ENCODE peak calls at places on chromosomes 1 and 21, in nine cellular contexts. D, B, S, F, Z, X, O, Q and I are unnamed samples.

GRCh38 chr1:26280333-26281042 is 602 bp downstream of the SH3BGRL3 start:
- DNase-seq in D (peak), B (peak), S (no peak), F (no peak), Z (peak), X (peak), O (no peak), Q (no peak), I (peak)

GRCh38 chr1:239943761-239944160 is 147.9 kb upstream of the FMN2 start:
- DNase-seq in D (no peak), B (no peak), S (no peak), F (no peak), Z (no peak), X (no peak), O (no peak), Q (no peak), I (no peak)

GRCh38 chr1:158037008-158037875 is 43.8 kb downstream of the KIRREL1 start:
- DNase-seq in D (no peak), B (no peak), S (no peak), F (no peak), Z (no peak), X (no peak), O (peak), Q (no peak), I (no peak)

GRCh38 chr1:116737855-116738318 is 16.3 kb upstream of the CD2 start:
- DNase-seq in D (no peak), B (no peak), S (peak), F (no peak), Z (no peak), X (no peak), O (no peak), Q (no peak), I (no peak)

GRCh38 chr1:245585252-245585959 is 430.6 kb downstream of the KIF26B start:
- DNase-seq in D (no peak), B (no peak), S (no peak), F (no peak), Z (no peak), X (peak), O (no peak), Q (peak), I (no peak)

GRCh38 chr1:106879538-106879937 is 176.9 kb upstream of the PRMT6 start:
- DNase-seq in D (peak), B (no peak), S (no peak), F (no peak), Z (peak), X (no peak), O (peak), Q (peak), I (peak)

GRCh38 chr21:38170283-38170682 is 86.5 kb upstream of the KCNJ15 start:
- DNase-seq in D (peak), B (no peak), S (no peak), F (no peak), Z (peak), X (no peak), O (no peak), Q (peak), I (peak)

GRCh38 chr21:45409466-45410150 is 4.6 kb downstream of the COL18A1 start:
- DNase-seq in D (no peak), B (no peak), S (no peak), F (no peak), Z (no peak), X (no peak), O (no peak), Q (no peak), I (peak)

GRCh38 chr1:16371725-16372124 is 4.7 kb downstream of the SZRD1 start:
- DNase-seq in D (no peak), B (no peak), S (no peak), F (no peak), Z (no peak), X (peak), O (no peak), Q (no peak), I (no peak)

DNA sequence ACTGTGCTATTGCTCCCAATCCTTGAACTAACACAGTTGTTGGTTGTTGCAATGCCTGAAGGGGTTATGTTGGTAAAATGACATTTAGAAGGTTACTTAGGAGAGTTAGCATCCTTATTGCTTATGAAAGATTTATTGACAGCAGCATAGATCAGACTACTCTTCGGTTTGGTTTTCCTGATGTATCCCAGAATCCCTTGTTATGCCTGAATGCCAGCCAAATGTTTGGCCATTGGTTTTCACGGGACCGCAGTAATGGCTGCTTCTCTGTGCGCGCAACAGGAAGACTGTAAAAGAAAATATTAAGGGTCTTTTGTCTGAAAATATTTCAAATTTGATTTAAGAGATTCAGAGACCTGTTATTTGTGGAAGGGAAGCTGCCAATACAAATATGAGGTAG is 8.2 kb downstream of the NFIA start:
- DNase-seq in D (no peak), B (no peak), S (no peak), F (no peak), Z (no peak), X (no peak), O (no peak), Q (no peak), I (no peak)
- H3K4me3 ChIP-seq in D (no peak), B (no peak), S (no peak), F (no peak), Z (no peak), X (no peak), O (no peak), Q (no peak), I (no peak)

DNA sequence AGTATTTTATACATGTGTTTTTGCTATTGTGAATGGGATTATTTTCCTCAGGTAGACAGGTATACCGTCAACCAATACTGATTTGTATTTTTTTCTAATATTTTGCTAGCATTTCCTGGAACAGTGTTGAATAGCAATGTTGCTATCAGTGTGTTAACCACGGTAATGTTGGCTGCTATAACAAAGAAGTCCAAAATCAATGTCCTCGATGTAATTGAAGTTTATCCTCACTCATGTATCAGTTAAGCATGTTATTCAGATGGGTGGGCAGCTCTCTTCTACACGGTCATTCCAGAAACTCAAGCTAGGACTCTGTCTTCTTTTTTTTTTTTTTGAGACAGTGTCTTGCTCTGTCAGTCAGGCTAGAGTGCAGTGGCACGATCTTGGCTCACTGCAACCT is 24.3 kb downstream of the DOP1B start:
- DNase-seq in D (no peak), B (no peak), S (no peak), F (no peak), Z (no peak), X (no peak), O (no peak), Q (no peak), I (no peak)
- H3K27ac ChIP-seq in D (no peak), B (no peak), S (no peak), F (no peak), Z (no peak), X (no peak), O (no peak), Q (no peak), I (no peak)

GRCh38 chr21:16213518-16213917 is 483.7 kb downstream of the USP25 start:
- DNase-seq in D (no peak), B (no peak), S (no peak), F (no peak), Z (no peak), X (no peak), O (no peak), Q (no peak), I (no peak)

GRCh38 chr21:16215193-16215592 is 485.4 kb downstream of the USP25 start:
- DNase-seq in D (no peak), B (no peak), S (no peak), F (no peak), Z (no peak), X (no peak), O (no peak), Q (no peak), I (no peak)

GRCh38 chr21:16216595-16216994 is 486.8 kb downstream of the USP25 start:
- DNase-seq in D (no peak), B (no peak), S (no peak), F (no peak), Z (no peak), X (no peak), O (no peak), Q (no peak), I (no peak)

GRCh38 chr21:16211339-16212303 is 481.8 kb downstream of the USP25 start:
- DNase-seq in D (no peak), B (no peak), S (no peak), F (no peak), Z (no peak), X (peak), O (no peak), Q (peak), I (no peak)
- H3K4me3 ChIP-seq in D (peak), B (no peak), S (no peak), F (no peak), Z (no peak), X (no peak), O (no peak), Q (no peak), I (no peak)

GRCh38 chr1:101240041-101240430 is 3.2 kb downstream of the S1PR1 start:
- DNase-seq in D (no peak), B (no peak), S (no peak), F (no peak), Z (no peak), X (no peak), O (no peak), Q (no peak), I (no peak)
- H3K27ac ChIP-seq in D (peak), B (peak), S (no peak), F (no peak), Z (no peak), X (no peak), O (peak), Q (no peak), I (no peak)

GRCh38 chr1:88982055-88982454 is 10.4 kb downstream of the KYAT3 start:
- DNase-seq in D (no peak), B (no peak), S (no peak), F (no peak), Z (no peak), X (peak), O (no peak), Q (peak), I (no peak)

GRCh38 chr1:88984553-88984945 is 7.9 kb downstream of the KYAT3 start:
- DNase-seq in D (no peak), B (no peak), S (no peak), F (no peak), Z (no peak), X (no peak), O (no peak), Q (no peak), I (no peak)

GRCh38 chr1:88985692-88986091 is 6.7 kb downstream of the KYAT3 start:
- DNase-seq in D (no peak), B (no peak), S (no peak), F (no peak), Z (no peak), X (no peak), O (no peak), Q (no peak), I (no peak)

GRCh38 chr1:88983791-88984552 is 8.5 kb downstream of the KYAT3 start:
- DNase-seq in D (no peak), B (no peak), S (peak), F (no peak), Z (peak), X (peak), O (no peak), Q (peak), I (no peak)

DNA sequence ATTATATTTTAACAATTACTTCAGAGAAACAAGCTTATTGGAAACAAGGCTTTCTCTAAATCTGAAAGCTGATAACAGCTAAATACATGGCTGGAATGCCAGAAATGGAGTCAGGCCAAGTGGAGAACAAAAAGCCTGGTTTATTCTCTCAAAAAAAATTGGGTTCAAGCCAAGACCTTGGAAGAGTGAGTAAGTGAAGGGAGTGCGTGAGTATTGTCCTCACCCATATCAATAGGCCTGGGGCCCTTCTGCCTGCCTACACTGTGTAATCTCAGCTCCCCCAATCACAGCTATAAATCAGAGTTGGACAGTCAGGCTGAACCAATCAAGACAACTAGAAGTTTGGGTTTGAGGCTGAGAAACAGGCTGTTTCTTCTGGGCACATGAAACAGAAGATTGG is 7.4 kb downstream of the KYAT3 start:
- DNase-seq in D (peak), B (no peak), S (no peak), F (no peak), Z (no peak), X (peak), O (no peak), Q (peak), I (no peak)
- H3K4me3 ChIP-seq in D (no peak), B (no peak), S (no peak), F (no peak), Z (no peak), X (no peak), O (no peak), Q (no peak), I (no peak)